ENCODE peak calls at places on chromosome 20, in six cellular contexts. N is mesenchymal stem cell, U is IMR-90, R is H9, X is trophoblast cell, D is H1. B is an unnamed sample.

GRCh38 chr20:47418061-47418616 is 61.6 kb upstream of the ZMYND8 start:
- DNase-seq in N (no peak), X (peak; percentile 40), D (no peak), R (no peak), U (no peak), B (no peak)

GRCh38 chr20:50534567-50534966 is 24.4 kb downstream of the PTPN1 start:
- DNase-seq in D (no peak), U (peak; percentile 87), R (no peak), N (peak; percentile 86), X (no peak), B (no peak)

GRCh38 chr20:956330-956951 is 40.3 kb upstream of the ANGPT4 start:
- DNase-seq in R (peak; percentile 86), N (peak; percentile 64), D (peak; percentile 93), X (peak; percentile 82), U (peak; percentile 51), B (peak; percentile 90)

GRCh38 chr20:50368813-50369224 is 141.4 kb upstream of the PTPN1 start:
- DNase-seq in X (peak; percentile 53), N (peak; percentile 90), R (no peak), U (peak; percentile 63), D (no peak), B (peak; percentile 21)

GRCh38 chr20:6397115-6397514 is 274.3 kb upstream of the FERMT1 start:
- DNase-seq in N (no peak), U (no peak), X (no peak), R (no peak), D (no peak), B (peak; percentile 16)

GRCh38 chr20:32434434-32434833 is 76.3 kb downstream of the ASXL1 start:
- DNase-seq in R (no peak), U (no peak), N (no peak), X (no peak), D (no peak), B (no peak)

GRCh38 chr20:3563548-3564177 is 92.8 kb downstream of the ATRN start:
- DNase-seq in R (no peak), D (no peak), X (peak; percentile 90), N (peak; percentile 50), U (peak; percentile 69), B (peak; percentile 51)

GRCh38 chr20:16368645-16369292 is 204.5 kb downstream of the KIF16B start:
- DNase-seq in R (no peak), X (peak; percentile 32), U (peak; percentile 78), N (peak; percentile 68), D (no peak), B (peak; percentile 13)

GRCh38 chr20:17969276-17969883 is 562 bp downstream of the MGME1 start:
- DNase-seq in N (peak; percentile 70), X (peak; percentile 76), U (no peak), D (no peak), R (no peak), B (peak; percentile 86)

GRCh38 chr20:20685635-20686034 is 26.8 kb downstream of the RALGAPA2 start:
- DNase-seq in N (no peak), X (no peak), U (no peak), R (no peak), D (no peak), B (no peak)

GRCh38 chr20:36865861-36866149 is 10.1 kb upstream of the TLDC2 start:
- DNase-seq in R (no peak), U (no peak), D (no peak), X (no peak), N (no peak), B (no peak)

GRCh38 chr20:35145141-35145564 is 2.0 kb downstream of the EDEM2 start:
- DNase-seq in D (no peak), N (peak; percentile 72), R (no peak), X (peak; percentile 74), U (peak; percentile 72), B (peak; percentile 69)

GRCh38 chr20:55947701-55948100 is 57.6 kb downstream of the CBLN4 start:
- DNase-seq in D (no peak), U (no peak), R (no peak), N (no peak), X (no peak), B (no peak)

GRCh38 chr20:51410586-51411325 is 131.8 kb downstream of the NFATC2 start:
- DNase-seq in N (no peak), R (no peak), D (no peak), X (peak; percentile 19), U (no peak), B (no peak)

GRCh38 chr20:37408202-37408929 is 62.4 kb downstream of the SRC start:
- DNase-seq in X (no peak), R (no peak), U (no peak), N (peak; percentile 20), D (peak; percentile 46), B (no peak)

GRCh38 chr20:22814475-22815205 is 220.5 kb upstream of the SSTR4 start:
- DNase-seq in R (no peak), X (peak; percentile 52), U (peak; percentile 5), D (no peak), N (peak; percentile 33), B (no peak)

GRCh38 chr20:17758010-17758409 is 58.2 kb downstream of the BANF2 start:
- DNase-seq in U (no peak), R (no peak), D (no peak), N (no peak), X (no peak), B (no peak)

GRCh38 chr20:3749689-3750639 is 17.5 kb downstream of the HSPA12B start:
- DNase-seq in N (peak; percentile 41), R (peak; percentile 86), D (peak; percentile 94), X (peak; percentile 41), U (no peak), B (peak; percentile 72)

GRCh38 chr20:10022615-10023014 is 12.2 kb upstream of the ANKEF1 start:
- DNase-seq in U (no peak), N (no peak), R (no peak), D (no peak), X (no peak), B (no peak)

GRCh38 chr20:34907616-34908469 is 31.4 kb downstream of the ACSS2 start:
- DNase-seq in X (no peak), N (peak; percentile 94), U (peak; percentile 92), R (no peak), D (no peak), B (no peak)

GRCh38 chr20:51799586-51799985 is 2.7 kb downstream of the SALL4 start:
- DNase-seq in R (no peak), U (no peak), N (no peak), D (no peak), X (no peak), B (no peak)

GRCh38 chr20:41286240-41286851 is 31.2 kb downstream of the ZHX3 start:
- DNase-seq in N (no peak), U (no peak), D (no peak), R (no peak), X (no peak), B (no peak)
- H3K27ac ChIP-seq in N (no peak overlapping the region), U (no peak overlapping the region), D (no peak overlapping the region), R (no peak overlapping the region), X (no peak overlapping the region), B (no peak overlapping the region)

GRCh38 chr20:63243604-63244247 is 8.0 kb downstream of the BIRC7 start:
- DNase-seq in X (no peak), U (no peak), R (no peak), D (no peak), N (no peak), B (no peak)
- H3K4ac ChIP-seq in X (no peak overlapping the region), U (no peak overlapping the region), R (no peak overlapping the region), D (no peak overlapping the region), N (no peak overlapping the region), B (no peak overlapping the region)

GRCh38 chr20:33687370-33687915 is 1.3 kb upstream of the E2F1 start:
- DNase-seq in D (no peak), R (no peak), N (peak; percentile 63), X (no peak), U (no peak), B (no peak)

GRCh38 chr20:33689493-33689892 is 3.3 kb upstream of the E2F1 start:
- DNase-seq in D (no peak), U (no peak), R (no peak), N (no peak), X (no peak), B (no peak)

GRCh38 chr20:33687993-33688937 is 2.1 kb upstream of the E2F1 start:
- DNase-seq in D (no peak), R (no peak), X (no peak), U (no peak), N (peak; percentile 13), B (no peak)

GRCh38 chr20:33688938-33689424 is 2.8 kb upstream of the E2F1 start:
- DNase-seq in R (no peak), D (no peak), X (no peak), U (no peak), N (no peak), B (no peak)

DNA sequence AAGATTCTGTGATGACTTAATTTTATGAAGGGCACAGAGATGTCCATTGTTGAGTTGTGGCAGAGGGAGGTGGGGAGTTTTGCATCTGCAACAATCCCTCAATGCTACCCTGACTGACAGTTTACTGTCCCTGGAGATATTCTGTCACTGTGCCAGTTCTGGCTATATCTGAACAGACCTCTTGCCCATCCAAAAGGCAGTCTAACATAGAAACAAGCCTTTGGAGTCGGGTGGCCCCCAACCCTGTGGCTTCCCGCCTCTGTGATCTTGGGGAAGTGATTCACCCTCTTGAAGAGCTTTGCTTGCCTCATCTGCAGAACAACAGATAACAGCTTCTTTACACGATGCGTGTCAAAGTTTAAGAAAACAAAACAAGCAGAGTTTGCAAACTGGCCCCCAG is 3.8 kb upstream of the E2F1 start:
- DNase-seq in U (peak; percentile 66), N (peak; percentile 91), R (no peak), X (no peak), D (no peak), B (no peak)
- H3K27ac ChIP-seq in U (no peak overlapping the region), N (no peak overlapping the region), R (no peak overlapping the region), X (no peak overlapping the region), D (no peak overlapping the region), B (no peak overlapping the region)

GRCh38 chr20:62515826-62516225 is 40.0 kb upstream of the GATA5 start:
- DNase-seq in N (no peak), U (no peak), D (no peak), X (no peak), R (no peak), B (no peak)

GRCh38 chr20:62515280-62515679 is 39.5 kb upstream of the GATA5 start:
- DNase-seq in R (no peak), U (no peak), N (no peak), X (no peak), D (no peak), B (no peak)

GRCh38 chr20:62517168-62517567 is 41.4 kb upstream of the GATA5 start:
- DNase-seq in D (no peak), N (no peak), U (no peak), X (no peak), R (no peak), B (no peak)

GRCh38 chr20:62517901-62518610 is 42.3 kb upstream of the GATA5 start:
- DNase-seq in U (no peak), R (no peak), X (no peak), N (no peak), D (no peak), B (no peak)

GRCh38 chr20:62516345-62516744 is 40.5 kb upstream of the GATA5 start:
- DNase-seq in U (no peak), X (peak; percentile 62), R (peak; percentile 71), D (no peak), N (no peak), B (peak; percentile 32)
- H3K4ac ChIP-seq in U (no peak overlapping the region), X (no peak overlapping the region), R (no peak overlapping the region), D (no peak overlapping the region), N (no peak overlapping the region), B (no peak overlapping the region)

DNA sequence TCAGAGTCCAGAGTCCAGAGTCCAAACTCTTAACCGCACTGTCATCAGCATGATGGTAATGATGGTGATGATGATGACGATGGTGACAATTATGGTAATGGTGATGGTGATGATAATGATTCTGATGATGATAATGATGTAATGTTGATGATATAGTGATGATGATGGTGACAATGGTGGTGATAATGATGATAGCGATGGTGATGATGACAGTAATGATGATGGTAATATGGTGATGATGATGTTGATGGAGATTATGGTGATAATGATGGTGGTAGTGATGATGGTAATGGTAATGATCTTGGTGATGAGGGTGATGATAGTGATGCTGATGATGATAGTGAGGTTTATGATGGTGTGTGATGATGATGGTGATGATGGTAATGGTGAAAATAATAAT is 367.8 kb upstream of the CDH4 start:
- DNase-seq in X (no peak), U (no peak), R (no peak), N (no peak), D (no peak), B (no peak)
- H3K27ac ChIP-seq in X (no peak overlapping the region), U (no peak overlapping the region), R (no peak overlapping the region), N (no peak overlapping the region), D (no peak overlapping the region), B (no peak overlapping the region)

B was measured in mesendoderm.